ENCODE peak calls at places on chromosome 19, in six cellular contexts. U is right lobe of liver; X is heart right ventricle; M is prostate gland; P is CD4-positive, CD25-positive, alpha-beta regulatory T cell; K is mammary epithelial cell. E is an unnamed sample.

GRCh38 chr19:51490676-51491075 is 10.9 kb downstream of the SIGLEC12 start:
- DNase-seq in U (no peak), M (no peak), K (no peak), P (no peak), X (no peak), E (no peak)

GRCh38 chr19:17829855-17830566 is 8.7 kb upstream of the INSL3 start:
- DNase-seq in K (no peak), P (no peak), M (no peak), X (no peak), U (no peak), E (no peak)

GRCh38 chr19:35155441-35155840 is 906 bp downstream of the FXYD5 start:
- DNase-seq in M (no peak), X (no peak), K (no peak), U (no peak), P (peak; percentile 49), E (no peak)

GRCh38 chr19:44588753-44589112 is 24.6 kb upstream of the IGSF23 start:
- DNase-seq in P (no peak), U (no peak), K (no peak), M (no peak), X (no peak), E (no peak)

GRCh38 chr19:10892256-10892655 is 20.9 kb downstream of the CARM1 start:
- DNase-seq in K (no peak), P (no peak), M (no peak), U (no peak), X (peak; percentile 42), E (no peak)

GRCh38 chr19:28140201-28140600 is 1072.8 kb downstream of the UQCRFS1 start:
- DNase-seq in P (no peak), M (no peak), X (no peak), U (no peak), K (no peak), E (no peak)

GRCh38 chr19:43826787-43827754 is at the start of gene ZNF283:
- DNase-seq in P (peak; percentile 90), U (peak; percentile 92), X (peak; percentile 87), K (peak; percentile 91), M (peak; percentile 91), E (peak; percentile 76)

GRCh38 chr19:27674701-27675100 is 1538.2 kb downstream of the UQCRFS1 start:
- DNase-seq in U (no peak), P (no peak), X (no peak), K (no peak), M (no peak), E (no peak)

GRCh38 chr19:16564842-16565241 is 7.4 kb downstream of the SLC35E1 start:
- DNase-seq in P (no peak), M (peak; percentile 55), X (no peak), K (no peak), U (no peak), E (no peak)

GRCh38 chr19:52742516-52742915 is 7.7 kb upstream of the ZNF611 start:
- DNase-seq in P (no peak), K (no peak), U (no peak), X (no peak), M (no peak), E (no peak)

GRCh38 chr19:34306213-34306661 is 51.9 kb downstream of the GARRE1 start:
- DNase-seq in P (no peak), M (no peak), U (peak; percentile 91), X (no peak), K (no peak), E (no peak)

GRCh38 chr19:34172661-34173144 is 399 bp downstream of the LSM14A start:
- DNase-seq in M (no peak), U (no peak), P (no peak), X (no peak), K (no peak), E (peak; percentile 41)

GRCh38 chr19:23999821-24000610 is 85.3 kb downstream of the ZNF726 start:
- DNase-seq in P (no peak), K (peak; percentile 74), U (no peak), X (no peak), M (no peak), E (no peak)

GRCh38 chr19:41930926-41931592 is 2.8 kb upstream of the ERFL start:
- DNase-seq in P (no peak), X (no peak), K (no peak), M (no peak), U (no peak), E (no peak)

GRCh38 chr19:3642987-3643386 is 16.4 kb upstream of the CACTIN start:
- DNase-seq in M (no peak), P (peak; percentile 13), X (no peak), U (no peak), K (no peak), E (no peak)

GRCh38 chr19:58519087-58519354 is 589 bp downstream of the ZBTB45 start:
- DNase-seq in P (peak; percentile 69), X (peak; percentile 62), U (peak; percentile 74), M (peak; percentile 37), K (peak; percentile 67), E (peak; percentile 48)

GRCh38 chr19:23547816-23548430 is 139.1 kb downstream of the ZNF675 start:
- DNase-seq in U (no peak), P (no peak), X (no peak), K (no peak), M (no peak), E (no peak)

GRCh38 chr19:51783373-51783772 is 11.6 kb upstream of the FPR3 start:
- DNase-seq in X (no peak), M (no peak), P (no peak), U (no peak), K (peak; percentile 78), E (no peak)

GRCh38 chr19:13835791-13836723 is 40.8 kb downstream of the ZSWIM4 start:
- DNase-seq in M (no peak), K (no peak), X (peak; percentile 55), P (no peak), U (peak; percentile 59), E (peak; percentile 39)

GRCh38 chr19:53879145-53880037 is 2.6 kb upstream of the PRKCG start:
- DNase-seq in U (peak; percentile 85), K (peak; percentile 75), X (peak; percentile 96), M (peak; percentile 72), P (peak; percentile 72), E (peak; percentile 74)

GRCh38 chr19:38336638-38337359 is 1.2 kb downstream of the CATSPERG start:
- DNase-seq in X (peak; percentile 95), M (peak; percentile 96), K (peak; percentile 94), P (peak; percentile 98), U (peak; percentile 95), E (peak; percentile 95)

GRCh38 chr19:38335949-38336637 is 463 bp downstream of the CATSPERG start:
- DNase-seq in P (peak; percentile 97), X (peak; percentile 94), M (peak; percentile 94), K (peak; percentile 97), U (peak; percentile 97), E (peak; percentile 94)

GRCh38 chr19:38340927-38341326 is 5.3 kb downstream of the CATSPERG start:
- DNase-seq in P (no peak), U (no peak), K (no peak), M (no peak), X (no peak), E (no peak)

GRCh38 chr19:38331728-38332127 is 3.9 kb upstream of the CATSPERG start:
- DNase-seq in M (no peak), K (no peak), X (no peak), P (no peak), U (no peak), E (no peak)

DNA sequence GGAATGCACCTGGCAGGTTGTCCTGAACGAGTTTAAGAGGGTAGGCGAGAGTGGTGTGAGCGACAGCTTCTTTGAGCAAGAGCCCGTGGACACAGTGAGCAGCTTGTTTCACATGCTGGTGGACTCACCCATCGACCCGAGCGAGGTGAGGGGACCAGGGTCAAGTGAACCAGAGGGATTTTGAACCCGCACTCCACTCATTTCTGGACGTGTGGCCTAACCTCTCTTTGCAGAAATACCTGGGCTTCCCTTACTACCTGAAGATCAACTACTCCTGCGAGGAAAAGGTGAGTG is 1.7 kb downstream of the CATSPERG start:
- DNase-seq in M (no peak), U (no peak), X (no peak), P (no peak), K (no peak), E (no peak)
- H3K4me3 ChIP-seq in M (peak overlapping the region; percentile 61), U (peak overlapping the region; percentile 66), X (peak overlapping the region; percentile 80), P (peak overlapping the region; percentile 59), K (peak overlapping the region; percentile 74), E (peak overlapping the region; percentile 34)

GRCh38 chr19:2540646-2541454 is 64.9 kb downstream of the GADD45B start:
- DNase-seq in X (peak; percentile 87), P (no peak), M (peak; percentile 94), K (peak; percentile 94), U (peak; percentile 87), E (no peak)
- H3K4me3 ChIP-seq in X (peak overlapping the region; percentile 10), P (no peak overlapping the region), M (no peak overlapping the region), K (peak overlapping the region; percentile 21), U (no peak overlapping the region), E (no peak overlapping the region)

GRCh38 chr19:5178841-5179625 is 161.6 kb downstream of the PTPRS start:
- DNase-seq in U (no peak), P (no peak), K (no peak), X (no peak), M (no peak), E (no peak)

GRCh38 chr19:5183616-5184015 is 157.0 kb downstream of the PTPRS start:
- DNase-seq in K (peak; percentile 37), P (no peak), X (no peak), U (no peak), M (no peak), E (no peak)

GRCh38 chr19:5178051-5178450 is 162.6 kb downstream of the PTPRS start:
- DNase-seq in K (no peak), P (no peak), X (no peak), U (no peak), M (no peak), E (no peak)

GRCh38 chr19:5182811-5183210 is 157.8 kb downstream of the PTPRS start:
- DNase-seq in M (no peak), U (no peak), K (no peak), X (no peak), P (no peak), E (no peak)

GRCh38 chr19:5181331-5181730 is 159.3 kb downstream of the PTPRS start:
- DNase-seq in X (no peak), U (no peak), M (no peak), K (no peak), P (no peak), E (no peak)
- H3K4me3 ChIP-seq in X (no peak overlapping the region), U (no peak overlapping the region), M (no peak overlapping the region), K (no peak overlapping the region), P (no peak overlapping the region), E (no peak overlapping the region)

DNA sequence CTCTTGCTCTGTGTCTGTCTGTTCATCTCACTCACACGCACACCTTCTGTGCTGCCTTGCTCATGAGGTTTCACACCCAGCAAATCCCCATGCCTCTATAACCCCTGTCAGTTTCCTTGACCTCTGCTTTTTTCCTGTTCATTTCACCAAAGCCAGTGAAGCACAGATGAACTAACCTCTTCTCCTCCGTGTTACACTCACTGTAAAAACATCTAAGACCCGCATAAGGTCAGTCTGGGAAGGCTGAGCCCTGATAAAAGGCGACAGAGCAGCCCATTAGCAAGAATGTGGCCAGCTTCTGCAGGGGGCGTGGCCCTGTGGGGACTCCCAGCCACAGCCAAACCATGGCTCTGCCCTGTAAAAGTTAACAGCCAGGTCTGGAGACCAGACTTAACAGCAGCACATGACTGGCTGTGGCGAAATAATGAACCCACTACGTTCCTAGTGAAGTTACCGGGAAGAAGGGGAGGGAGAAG is 42.8 kb upstream of the NPAS1 start:
- DNase-seq in P (no peak), K (no peak), U (no peak), X (no peak), M (no peak), E (no peak)
- H3K4me3 ChIP-seq in P (no peak overlapping the region), K (no peak overlapping the region), U (no peak overlapping the region), X (no peak overlapping the region), M (no peak overlapping the region), E (no peak overlapping the region)

E was measured in CD4-positive, alpha-beta memory T cell.